ENCODE peak calls at places on chromosomes 5 and 9, in five cellular contexts. Q, L, G, Z and U are unnamed samples.

GRCh38 chr5:127425868-127426267 is 91.6 kb upstream of the PRRC1 start:
- DNase-seq in Z (no peak), Q (no peak), L (no peak), G (no peak), U (no peak)

GRCh38 chr5:33850100-33850594 is 41.6 kb downstream of the ADAMTS12 start:
- DNase-seq in Z (no peak), G (peak; percentile 63), Q (no peak), L (no peak), U (no peak)

GRCh38 chr9:125942111-125942510 is 194.9 kb downstream of the PBX3 start:
- DNase-seq in G (no peak), L (no peak), Q (no peak), Z (no peak), U (no peak)

GRCh38 chr5:88829773-88830172 is 53.2 kb downstream of the MEF2C start:
- DNase-seq in L (no peak), Q (no peak), G (no peak), Z (no peak), U (no peak)

GRCh38 chr9:93673844-93674334 is 97.5 kb downstream of the PHF2 start:
- DNase-seq in L (peak; percentile 2), G (no peak), Z (peak; percentile 18), Q (peak; percentile 18), U (no peak)

GRCh38 chr5:16542275-16542674 is 74.5 kb downstream of the RETREG1 start:
- DNase-seq in Q (no peak), G (no peak), Z (no peak), L (no peak), U (no peak)

GRCh38 chr5:60295423-60295822 is 401.9 kb upstream of the PDE4D start:
- DNase-seq in Z (no peak), Q (no peak), L (peak; percentile 39), G (peak; percentile 13), U (no peak)

GRCh38 chr5:131413605-131414559 is 150.0 kb downstream of the CDC42SE2 start:
- DNase-seq in Q (no peak), G (no peak), Z (no peak), L (no peak), U (no peak)

GRCh38 chr5:180193749-180194375 is 15.1 kb downstream of the RASGEF1C start:
- DNase-seq in Q (no peak), G (no peak), L (no peak), Z (no peak), U (no peak)

GRCh38 chr5:40166757-40167156 is 513.0 kb upstream of the PTGER4 start:
- DNase-seq in G (no peak), Z (no peak), Q (no peak), L (no peak), U (no peak)

GRCh38 chr5:115168829-115169391 is 798 bp downstream of the TRIM36 start:
- DNase-seq in G (no peak), Q (no peak), Z (no peak), L (no peak), U (no peak)

GRCh38 chr5:154646841-154647759 is 108.1 kb upstream of the LARP1 start:
- DNase-seq in Q (no peak), G (no peak), L (peak; percentile 81), Z (peak; percentile 42), U (no peak)

GRCh38 chr5:134127988-134128647 is 13.6 kb downstream of the TCF7 start:
- DNase-seq in L (no peak), Z (no peak), G (no peak), Q (no peak), U (no peak)

GRCh38 chr5:113278976-113279375 is 155.8 kb downstream of the TSSK1B start:
- DNase-seq in L (no peak), G (no peak), Z (no peak), Q (no peak), U (no peak)

GRCh38 chr5:108079754-108080153 is 302.1 kb downstream of the FBXL17 start:
- DNase-seq in Z (no peak), Q (no peak), L (no peak), G (no peak), U (no peak)
- TF ChIP-seq CTCF in Z (no peak), Q (no peak), L (no peak), G (no peak), U (no peak)

DNA sequence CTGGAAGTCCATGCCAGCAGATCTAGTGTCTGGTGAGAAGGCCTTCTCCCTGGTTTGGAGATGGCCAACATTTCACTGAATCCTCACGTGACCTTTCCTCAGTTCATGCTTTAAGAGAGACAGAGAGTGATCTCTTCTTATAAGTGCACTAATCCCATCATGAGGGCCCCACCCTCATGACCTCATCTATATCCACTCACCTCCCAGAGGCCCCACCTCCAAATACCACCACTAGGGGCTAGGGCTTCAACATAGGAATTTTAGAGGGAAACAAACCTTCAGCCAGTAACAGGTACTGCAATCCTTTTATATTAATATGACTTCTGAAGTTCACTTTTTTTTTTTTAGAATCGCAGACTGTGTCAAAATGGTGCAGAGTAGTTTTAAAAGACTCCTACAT is 496.9 kb upstream of the ADAMTS16 start:
- DNase-seq in Z (no peak), L (no peak), G (no peak), Q (no peak), U (no peak)
- TF ChIP-seq CTCF in Z (no peak), L (no peak), G (no peak), Q (peak; percentile 37), U (no peak)

GRCh38 chr9:112921549-112921948 is 30.9 kb upstream of the SLC46A2 start:
- DNase-seq in Q (no peak), Z (no peak), L (no peak), G (peak; percentile 60), U (no peak)

GRCh38 chr9:112925058-112925641 is 34.5 kb upstream of the SLC46A2 start:
- DNase-seq in Q (no peak), G (peak; percentile 13), L (no peak), Z (no peak), U (no peak)
- TF ChIP-seq CTCF in Q (no peak), G (peak; percentile 75), L (no peak), Z (peak; percentile 39), U (peak; percentile 30)

DNA sequence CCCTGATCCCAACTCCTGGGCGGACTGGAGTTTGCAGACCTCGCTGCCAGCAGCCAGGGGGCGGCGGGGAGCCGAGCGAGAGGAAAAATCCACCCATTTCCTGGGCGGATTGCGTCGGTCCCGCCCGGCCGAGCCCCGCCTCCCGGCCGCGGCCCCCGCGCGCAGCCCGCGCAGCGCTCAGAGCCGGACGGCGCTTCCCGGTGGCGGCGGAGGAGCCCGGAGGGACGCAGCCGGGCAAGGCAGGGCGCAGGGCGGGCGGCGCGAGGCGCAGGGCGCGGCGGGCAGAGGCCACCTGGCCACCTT is at the start of gene OLFM1:
- DNase-seq in Q (no peak), Z (peak; percentile 71), G (peak; percentile 24), L (peak; percentile 71), U (peak; percentile 10)
- TF ChIP-seq CTCF in Q (peak; percentile 47), Z (peak; percentile 60), G (peak; percentile 71), L (peak; percentile 54), U (peak; percentile 66)

GRCh38 chr5:140106805-140107311 is 7.1 kb upstream of the PURA start:
- DNase-seq in G (no peak), Q (no peak), Z (no peak), L (no peak), U (no peak)

GRCh38 chr5:140109050-140109817 is 4.7 kb upstream of the PURA start:
- DNase-seq in L (no peak), G (peak; percentile 46), Z (no peak), Q (no peak), U (no peak)

GRCh38 chr5:140106101-140106500 is 7.8 kb upstream of the PURA start:
- DNase-seq in Z (no peak), G (no peak), Q (no peak), L (no peak), U (no peak)

GRCh38 chr5:140108093-140109049 is 5.5 kb upstream of the PURA start:
- DNase-seq in Z (peak; percentile 31), L (peak; percentile 41), G (no peak), Q (no peak), U (no peak)

DNA sequence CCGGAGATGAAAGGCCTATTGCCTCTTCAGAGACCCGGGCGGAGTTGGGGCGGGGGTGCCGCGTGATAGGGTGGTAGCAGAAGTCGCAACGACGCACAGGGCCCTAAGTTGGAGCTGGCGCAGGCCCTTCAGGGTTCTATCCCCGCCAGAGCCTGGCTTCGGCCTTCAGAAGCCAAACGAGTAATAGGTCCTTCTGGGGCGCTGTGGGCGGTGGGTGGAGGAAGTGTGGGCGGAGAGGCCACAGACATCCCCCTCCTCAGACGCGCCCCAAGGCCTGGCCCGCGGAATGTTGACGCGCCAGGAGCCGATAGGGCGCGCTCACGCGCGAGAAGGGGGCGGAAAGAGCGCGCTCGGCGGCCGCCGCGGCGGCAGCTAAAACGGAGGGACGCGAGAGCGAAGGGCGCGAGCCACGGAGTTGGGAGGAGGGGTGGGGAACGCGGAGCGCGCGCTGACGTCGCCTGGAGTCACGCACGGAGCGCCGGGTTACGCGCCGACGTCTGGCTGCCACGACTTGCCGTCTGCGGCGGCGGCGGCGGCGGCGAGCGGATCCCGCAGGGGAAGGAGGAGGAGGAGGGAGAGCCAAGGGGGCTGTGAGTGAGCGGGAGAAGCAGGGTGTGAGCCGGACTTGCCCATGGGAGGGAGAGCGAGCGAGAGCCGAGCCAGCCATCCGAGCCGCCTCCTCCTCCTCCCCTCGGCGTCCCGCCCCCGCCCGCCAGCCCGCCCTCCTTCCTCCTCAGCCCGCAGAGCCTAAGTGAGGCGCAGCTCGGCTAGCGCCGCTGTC is 6.4 kb upstream of the PURA start:
- DNase-seq in G (peak; percentile 87), L (peak; percentile 94), Z (peak; percentile 86), Q (peak; percentile 80), U (peak; percentile 79)
- TF ChIP-seq CTCF in G (peak; percentile 60), L (no peak), Z (peak; percentile 25), Q (no peak), U (no peak)

GRCh38 chr5:93829346-93829745 is 87.9 kb upstream of the POU5F2 start:
- DNase-seq in Q (no peak), Z (no peak), L (no peak), G (no peak), U (no peak)

GRCh38 chr5:93830893-93831292 is 89.5 kb upstream of the POU5F2 start:
- DNase-seq in G (no peak), Q (no peak), Z (no peak), L (no peak), U (no peak)

GRCh38 chr5:93831449-93831848 is 90.0 kb upstream of the POU5F2 start:
- DNase-seq in Z (no peak), L (no peak), Q (no peak), G (peak; percentile 91), U (peak; percentile 44)
- TF ChIP-seq CTCF in Z (no peak), L (no peak), Q (no peak), G (no peak), U (peak; percentile 4)

DNA sequence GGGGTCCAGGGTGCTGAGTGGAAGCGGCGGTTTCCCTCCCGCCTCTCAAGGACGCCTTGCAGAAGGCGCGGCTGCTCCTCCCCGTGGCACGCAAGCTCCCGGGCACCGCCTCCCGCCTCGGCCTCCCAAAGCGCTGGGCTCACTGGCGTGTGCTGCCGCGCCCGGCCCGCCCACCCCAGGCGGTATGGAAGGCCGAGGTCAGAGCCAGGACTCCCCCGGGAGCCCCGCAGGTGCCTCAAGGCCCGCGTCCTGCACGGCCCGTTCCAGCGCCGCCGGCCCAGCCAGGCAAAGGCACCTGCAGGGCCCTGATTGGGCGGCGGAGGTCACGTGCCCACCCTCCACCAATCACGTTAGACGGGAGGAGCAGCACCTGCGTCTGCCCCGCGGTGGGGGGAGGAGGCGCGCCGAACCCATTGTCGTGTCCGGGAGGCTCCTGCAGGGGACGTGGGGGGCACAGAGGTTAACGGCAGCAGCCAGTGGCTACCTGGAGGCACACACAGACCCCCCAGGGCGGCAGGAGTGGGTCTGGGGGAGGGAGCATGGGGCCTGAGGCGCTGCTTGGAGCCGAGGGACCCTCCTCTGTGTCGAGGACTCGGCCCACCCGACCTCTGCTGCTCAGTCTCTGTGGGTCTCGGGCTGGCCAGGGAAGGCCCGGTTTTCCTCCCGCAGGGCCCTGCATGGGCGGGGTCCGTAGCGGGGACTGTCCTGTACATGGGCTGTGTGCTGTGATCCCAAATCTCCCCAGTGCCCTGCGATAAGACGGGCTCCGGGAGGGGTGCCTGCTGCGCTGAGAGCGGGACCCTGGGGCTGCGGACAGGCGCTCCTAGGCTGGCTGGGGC is 2.0 kb upstream of the LCN12 start:
- DNase-seq in Z (peak; percentile 89), Q (peak; percentile 88), L (peak; percentile 98), G (peak; percentile 70), U (peak; percentile 31)
- TF ChIP-seq CTCF in Z (peak; percentile 11), Q (no peak), L (no peak), G (no peak), U (no peak)